ENCODE peak calls at places on chromosomes 6 and 20, in seven cellular contexts. B, O, Z, U, T, F and Q are unnamed samples. For H3K4me1 and H3K27me3, the result is how much of the 10 kb centered on the place peaks cover.

GRCh38 chr6:138948028-138948427 is 40.0 kb downstream of the REPS1 start:
- DNase-seq in O (no peak), T (no peak), U (no peak), Z (no peak), F (no peak), B (no peak), Q (no peak)

GRCh38 chr6:3820563-3820962 is 28.6 kb upstream of the FAM50B start:
- DNase-seq in T (no peak), F (no peak), Z (no peak), B (peak), U (no peak), O (no peak), Q (no peak)

GRCh38 chr6:57254055-57254717 is 32.1 kb upstream of the RAB23 start:
- DNase-seq in Z (no peak), U (no peak), T (no peak), O (no peak), B (peak), F (no peak), Q (no peak)

GRCh38 chr6:135324531-135324930 is 143.4 kb downstream of the MYB start:
- DNase-seq in U (no peak), Z (no peak), T (no peak), O (no peak), F (no peak), B (no peak), Q (no peak)

GRCh38 chr6:38027685-38028373 is 208.3 kb downstream of the ZFAND3 start:
- DNase-seq in F (no peak), U (no peak), T (no peak), O (no peak), B (peak), Z (peak), Q (no peak)

GRCh38 chr20:10390709-10391108 is 43.3 kb downstream of the MKKS start:
- DNase-seq in Z (no peak), F (no peak), U (no peak), T (no peak), B (no peak), O (no peak), Q (no peak)

GRCh38 chr6:89260310-89260709 is 43.2 kb upstream of the GABRR1 start:
- DNase-seq in T (no peak), U (no peak), B (no peak), Z (no peak), O (no peak), F (no peak), Q (no peak)

GRCh38 chr6:134863763-134864510 is 86.0 kb downstream of the ALDH8A1 start:
- DNase-seq in U (no peak), B (no peak), T (no peak), O (no peak), Z (no peak), F (no peak), Q (no peak)

DNA sequence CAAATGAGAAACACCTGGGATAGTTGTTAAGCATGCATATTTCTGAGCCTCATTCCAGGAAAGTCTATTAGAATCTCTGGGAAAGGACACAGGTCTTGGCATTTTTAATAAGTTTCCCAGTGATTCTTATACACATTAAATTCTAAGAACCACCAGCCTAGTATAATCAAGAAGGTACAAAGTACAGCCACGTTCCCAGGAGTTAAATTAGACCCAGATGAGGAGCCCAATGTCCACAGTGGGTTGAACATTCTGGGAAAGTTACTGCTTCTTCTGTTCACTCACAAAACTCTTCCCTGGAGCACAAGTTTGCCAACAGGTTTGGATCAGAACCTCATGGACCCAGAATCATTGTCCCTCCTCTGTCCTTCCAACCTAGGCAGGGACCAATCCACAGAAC is 90.4 kb downstream of the RCAN2 start:
- DNase-seq in B (no peak), U (no peak), O (no peak), Z (no peak), T (no peak), F (no peak), Q (no peak)
- H3K18ac ChIP-seq in B (no peak), U (no peak), O (no peak), Z (no peak), T (no peak), F (no peak), Q (no peak)

DNA sequence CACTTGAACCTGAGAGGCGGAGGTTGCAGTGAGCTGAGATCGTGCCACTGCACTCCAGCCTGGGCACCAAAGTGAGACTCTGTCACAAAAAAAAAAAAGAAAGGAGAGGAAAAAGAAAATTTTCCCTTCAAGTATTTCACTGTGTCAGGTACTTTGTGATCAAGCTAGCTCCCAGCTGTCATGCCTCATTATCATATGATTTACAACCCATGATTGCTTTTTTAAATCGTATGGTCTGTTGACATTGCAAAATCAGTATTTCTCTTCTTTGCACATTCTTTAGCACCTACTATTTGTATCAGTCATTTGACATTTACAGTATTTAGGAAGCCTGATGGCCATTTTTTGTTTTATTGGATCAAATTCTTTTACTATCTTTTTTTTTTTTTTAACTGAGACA is 22.4 kb downstream of the SASH1 start:
- DNase-seq in U (no peak), B (no peak), Z (no peak), O (no peak), F (no peak), T (no peak), Q (no peak)
- H3K4me1 ChIP-seq in U (under half), B (under half), Z (under half), O (under half), F (under half), T (under half), Q (under half)

GRCh38 chr20:59470521-59470920 is 133.8 kb upstream of the PHACTR3 start:
- DNase-seq in U (no peak), T (no peak), O (no peak), Z (no peak), F (no peak), B (no peak), Q (no peak)
- H3K27me3 ChIP-seq in U (under half), T (under half), O (under half), Z (under half), F (under half), B (under half), Q (under half)

GRCh38 chr6:90284745-90285481 is 11.7 kb downstream of the BACH2 start:
- DNase-seq in F (no peak), U (peak), T (no peak), B (peak), Z (peak), O (no peak), Q (no peak)
- H3K18ac ChIP-seq in F (no peak), U (peak), T (no peak), B (no peak), Z (no peak), O (no peak), Q (no peak)

GRCh38 chr6:39881851-39882566 is 52.3 kb downstream of the MOCS1 start:
- DNase-seq in U (peak), T (no peak), Z (peak), F (no peak), B (no peak), O (no peak), Q (no peak)
- H3K4me1 ChIP-seq in U (under half), T (under half), Z (half or more), F (under half), B (under half), O (under half), Q (under half)

GRCh38 chr20:63420359-63421093 is 51.9 kb downstream of the KCNQ2 start:
- DNase-seq in B (no peak), T (no peak), F (no peak), U (no peak), Z (no peak), O (no peak), Q (no peak)
- H3K27me3 ChIP-seq in B (under half), T (under half), F (under half), U (under half), Z (half or more), O (under half), Q (under half)

GRCh38 chr6:118298476-118298875 is 249.6 kb upstream of the PLN start:
- DNase-seq in O (no peak), B (no peak), F (no peak), T (no peak), U (peak), Z (peak), Q (no peak)

GRCh38 chr6:118297821-118298220 is 250.3 kb upstream of the PLN start:
- DNase-seq in Z (no peak), F (no peak), U (no peak), B (peak), T (no peak), O (no peak), Q (no peak)

GRCh38 chr6:118295336-118295735 is 252.8 kb upstream of the PLN start:
- DNase-seq in O (no peak), Z (no peak), T (no peak), F (no peak), B (no peak), U (no peak), Q (no peak)

GRCh38 chr6:118294906-118295305 is 253.2 kb upstream of the PLN start:
- DNase-seq in U (no peak), F (no peak), B (no peak), T (no peak), O (no peak), Z (no peak), Q (no peak)

DNA sequence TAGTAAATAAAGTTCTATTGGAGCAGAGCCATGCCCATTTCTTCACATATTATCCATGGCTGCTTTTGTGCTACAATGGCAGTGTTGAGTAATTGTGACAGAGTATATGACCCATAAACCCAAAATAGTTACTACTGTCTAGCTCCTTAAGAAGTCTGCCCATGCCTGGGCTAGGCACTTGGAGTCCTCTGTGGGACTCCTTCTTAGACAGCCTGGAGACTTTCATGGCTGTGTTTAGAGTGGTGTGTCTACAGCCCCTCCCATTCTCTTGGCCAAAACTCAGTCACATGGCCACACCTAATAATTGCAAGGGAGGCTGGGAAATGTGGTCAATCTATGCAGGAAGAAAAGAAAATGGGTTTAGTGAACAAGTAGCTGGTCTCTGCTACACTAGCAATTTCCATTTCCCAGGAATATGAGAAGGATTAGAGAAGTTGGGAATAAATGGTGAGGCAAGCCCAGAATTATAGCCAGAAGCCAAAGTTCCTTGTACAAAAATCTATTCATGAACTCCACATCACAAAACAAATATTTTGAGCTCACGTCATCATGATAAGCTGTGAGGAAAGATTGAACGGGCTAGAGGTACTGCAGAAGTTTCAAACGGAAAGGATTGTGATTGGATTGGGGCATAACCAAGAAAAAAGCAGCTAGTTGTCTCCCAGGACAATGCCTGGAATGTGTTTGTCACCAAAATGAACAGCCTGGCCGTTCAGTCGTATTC is 251.8 kb upstream of the PLN start:
- DNase-seq in U (no peak), B (no peak), Z (no peak), O (no peak), F (no peak), T (no peak), Q (no peak)
- H3K18ac ChIP-seq in U (no peak), B (no peak), Z (peak), O (no peak), F (no peak), T (no peak), Q (no peak)